ENCODE peak calls at places on chromosomes 2 and 18, in eight cellular contexts. S is pancreas; N is CD8-positive, alpha-beta T cell; O is tibial artery; E is A549; P is left lung; W is cardiac muscle cell; B is Peyer's patch. M is an unnamed sample.

GRCh38 chr2:43826305-43827250 is 12.1 kb downstream of the ABCG5 start:
- DNase-seq in S (no peak), N (no peak), O (no peak), E (no peak), P (no peak), W (no peak), B (no peak), M (no peak)

GRCh38 chr2:9235388-9236344 is 29.1 kb downstream of the ASAP2 start:
- DNase-seq in S (no peak), N (no peak), O (no peak), E (no peak), P (peak; percentile 57), W (peak; percentile 66), B (no peak), M (no peak)

GRCh38 chr2:49403722-49404507 is 249.6 kb upstream of the FSHR start:
- DNase-seq in S (no peak), N (no peak), O (no peak), E (no peak), P (no peak), W (no peak), B (no peak), M (no peak)

GRCh38 chr2:165787334-165787733 is 6.7 kb downstream of the GALNT3 start:
- DNase-seq in S (no peak), N (no peak), O (no peak), E (no peak), P (no peak), W (no peak), B (no peak), M (no peak)

GRCh38 chr2:210399440-210400041 is 77.0 kb downstream of the LANCL1 start:
- DNase-seq in S (no peak), N (no peak), O (no peak), E (no peak), P (no peak), W (peak; percentile 32), B (no peak), M (no peak)

GRCh38 chr2:23127465-23127864 is 257.5 kb upstream of the KLHL29 start:
- DNase-seq in S (no peak), N (no peak), O (no peak), E (no peak), P (no peak), W (no peak), B (peak; percentile 76), M (no peak)

GRCh38 chr18:62085766-62086165 is 101.1 kb downstream of the PIGN start:
- DNase-seq in S (no peak), N (no peak), O (no peak), E (no peak), P (no peak), W (peak; percentile 7), B (no peak), M (no peak)

GRCh38 chr2:156323754-156324153 is 8.8 kb downstream of the NR4A2 start:
- DNase-seq in S (no peak), N (no peak), O (no peak), E (no peak), P (no peak), W (no peak), B (no peak), M (no peak)

GRCh38 chr18:37403100-37403781 is 162.4 kb downstream of the CELF4 start:
- DNase-seq in S (peak; percentile 65), N (no peak), O (no peak), E (no peak), P (no peak), W (peak; percentile 91), B (no peak), M (no peak)

GRCh38 chr18:49094979-49095632 is 144.3 kb upstream of the SMAD7 start:
- DNase-seq in S (no peak), N (no peak), O (peak; percentile 27), E (no peak), P (no peak), W (peak; percentile 77), B (no peak), M (no peak)

GRCh38 chr2:100104718-100105677 is 37.4 kb downstream of the AFF3 start:
- DNase-seq in S (peak; percentile 52), N (peak; percentile 21), O (no peak), E (no peak), P (peak; percentile 79), W (peak; percentile 2), B (no peak), M (no peak)

GRCh38 chr2:29527947-29528346 is 393.4 kb downstream of the ALK start:
- DNase-seq in S (no peak), N (no peak), O (no peak), E (no peak), P (no peak), W (peak; percentile 53), B (no peak), M (no peak)

GRCh38 chr2:232577841-232578240 is 27.4 kb downstream of the EIF4E2 start:
- DNase-seq in S (no peak), N (no peak), O (no peak), E (no peak), P (no peak), W (no peak), B (no peak), M (no peak)

GRCh38 chr2:45452866-45453265 is 158.2 kb downstream of the SRBD1 start:
- DNase-seq in S (no peak), N (no peak), O (no peak), E (no peak), P (no peak), W (peak; percentile 90), B (no peak), M (no peak)

GRCh38 chr18:54949588-54949987 is 9.7 kb downstream of the CCDC68 start:
- DNase-seq in S (no peak), N (no peak), O (no peak), E (no peak), P (no peak), W (no peak), B (no peak), M (no peak)

GRCh38 chr18:50009772-50010171 is 185.2 kb downstream of the MYO5B start:
- DNase-seq in S (no peak), N (peak; percentile 9), O (no peak), E (peak; percentile 21), P (no peak), W (peak; percentile 45), B (peak; percentile 60), M (no peak)

GRCh38 chr2:145043399-145043834 is 523.5 kb upstream of the ZEB2 start:
- DNase-seq in S (no peak), N (no peak), O (no peak), E (no peak), P (peak; percentile 15), W (no peak), B (no peak), M (no peak)
- TF ChIP-seq CTCF in S (no peak), N (no peak), O (no peak), E (peak; percentile 9), P (no peak), W (no peak), B (peak; percentile 4), M (no peak)

DNA sequence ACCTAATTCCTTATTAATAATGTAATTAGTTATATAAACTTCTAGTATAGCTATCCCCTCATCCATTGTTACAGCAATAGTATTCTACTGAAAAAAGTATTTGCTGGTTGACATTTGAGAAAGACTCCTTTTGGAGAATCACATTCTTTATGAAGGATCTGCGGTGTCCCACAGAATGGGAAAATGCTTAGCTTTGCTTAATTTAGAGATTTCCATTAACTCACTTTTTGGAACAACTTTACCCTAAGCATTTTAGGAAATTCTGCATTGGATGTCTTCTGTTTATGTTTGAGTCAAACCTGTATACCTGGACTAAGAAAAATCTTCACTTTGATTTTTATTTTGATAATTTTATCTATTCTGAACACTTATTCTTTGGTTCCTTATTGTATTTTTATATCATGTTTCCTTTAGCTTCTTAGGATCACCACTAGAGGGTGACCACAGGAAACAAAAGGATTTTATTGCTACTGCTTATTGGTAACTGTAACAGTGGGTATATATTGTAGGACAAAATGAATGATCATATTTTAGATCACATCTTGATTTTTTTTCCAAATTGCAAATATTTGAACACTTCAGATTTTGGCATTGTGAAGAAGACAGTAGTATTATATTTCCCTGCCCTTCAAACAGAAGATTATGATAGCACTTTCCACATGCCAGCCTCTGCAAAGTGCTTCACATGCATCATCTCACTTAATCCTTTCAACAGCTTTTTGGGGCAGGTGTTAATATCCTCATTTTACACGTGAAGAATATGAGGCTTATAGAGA is 79.6 kb downstream of the MIB1 start:
- DNase-seq in S (no peak), N (no peak), O (no peak), E (peak; percentile 31), P (no peak), W (peak; percentile 43), B (no peak), M (no peak)
- TF ChIP-seq CTCF in S (peak; percentile 14), N (no peak), O (peak; percentile 58), E (peak; percentile 39), P (peak; percentile 30), W (peak; percentile 68), B (peak; percentile 64), M (peak; percentile 59)

GRCh38 chr2:241257419-241258032 is 57.9 kb downstream of the HDLBP start:
- DNase-seq in S (no peak), N (no peak), O (no peak), E (no peak), P (no peak), W (no peak), B (no peak), M (no peak)
- TF ChIP-seq CTCF in S (no peak), N (peak; percentile 26), O (no peak), E (peak; percentile 24), P (no peak), W (peak; percentile 19), B (no peak), M (no peak)

DNA sequence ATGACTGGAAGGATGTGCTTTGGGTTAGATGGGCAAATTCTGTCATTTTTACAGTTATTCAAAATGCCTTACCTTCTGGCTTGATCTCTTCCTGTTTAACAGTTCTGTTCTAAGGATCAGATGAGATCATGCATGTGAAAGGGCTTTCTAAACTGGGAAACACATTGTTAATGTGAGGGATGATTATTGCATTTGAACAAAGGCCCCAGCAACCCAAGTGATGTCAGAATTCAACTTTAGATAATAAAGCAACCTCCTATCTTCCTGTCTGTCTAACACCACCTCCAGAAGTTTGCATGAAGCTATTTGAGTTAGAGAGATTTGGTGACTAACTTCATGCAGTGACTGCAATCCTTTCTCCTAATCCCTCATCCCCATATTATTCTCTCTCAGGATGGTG is 77.8 kb upstream of the B3GNT2 start:
- DNase-seq in S (no peak), N (no peak), O (no peak), E (no peak), P (no peak), W (peak; percentile 16), B (no peak), M (no peak)
- TF ChIP-seq CTCF in S (no peak), N (no peak), O (no peak), E (no peak), P (no peak), W (no peak), B (no peak), M (no peak)

DNA sequence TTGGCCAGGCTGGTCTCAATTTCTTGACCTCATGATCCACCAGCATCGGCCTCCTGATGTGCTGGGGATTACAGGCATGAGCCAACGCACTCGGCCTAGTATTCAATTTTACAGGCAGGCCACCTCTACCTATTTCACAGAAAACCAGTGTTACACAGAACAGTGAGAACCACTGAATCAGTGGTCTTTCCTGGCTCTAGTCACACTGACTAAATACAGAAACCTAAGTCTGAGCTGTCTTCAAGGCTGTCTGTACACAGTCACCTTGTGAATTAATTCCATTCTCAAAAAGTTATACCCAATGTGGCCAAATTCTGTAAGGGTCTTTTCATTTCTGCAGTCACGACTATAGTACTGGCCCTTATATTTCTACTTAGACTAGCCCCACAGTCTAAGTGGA is 3.5 kb downstream of the RNF149 start:
- DNase-seq in S (no peak), N (no peak), O (no peak), E (no peak), P (no peak), W (no peak), B (no peak), M (no peak)
- TF ChIP-seq CTCF in S (no peak), N (no peak), O (no peak), E (no peak), P (no peak), W (no peak), B (no peak), M (no peak)

M was measured in CD14-positive monocyte.